ENCODE peak calls at places on chromosomes 6 and 20, in five cellular contexts. O is heart left ventricle, P is left ventricle myocardium inferior, D is cardiac muscle cell, L is uterus. U is an unnamed sample.

GRCh38 chr20:4102381-4102780 is 87.0 kb upstream of the RNF24 start:
- DNase-seq in L (no peak), P (no peak), O (no peak), D (no peak), U (no peak)

GRCh38 chr6:157592566-157592965 is 211.6 kb downstream of the ZDHHC14 start:
- DNase-seq in L (no peak), O (no peak), P (no peak), D (no peak), U (no peak)

GRCh38 chr6:93721386-93722048 is 302.2 kb upstream of the EPHA7 start:
- DNase-seq in D (peak), L (no peak), P (no peak), O (no peak), U (peak)

GRCh38 chr20:11777387-11777786 is 140.3 kb upstream of the BTBD3 start:
- DNase-seq in D (no peak), P (no peak), L (no peak), O (no peak), U (no peak)

GRCh38 chr20:19504251-19504650 is 253.8 kb upstream of the RIN2 start:
- DNase-seq in P (no peak), O (no peak), L (no peak), D (no peak), U (no peak)

GRCh38 chr20:58480455-58481356 is 34.5 kb downstream of the APCDD1L start:
- DNase-seq in O (no peak), L (no peak), P (no peak), D (no peak), U (no peak)

GRCh38 chr6:4346659-4347333 is 211.4 kb upstream of the ECI2 start:
- DNase-seq in P (peak), L (no peak), O (peak), D (peak), U (peak)

GRCh38 chr20:47561175-47561574 is 59.5 kb downstream of the NCOA3 start:
- DNase-seq in P (no peak), L (no peak), D (peak), O (no peak), U (peak)

GRCh38 chr20:8532169-8532568 is 400.1 kb downstream of the PLCB1 start:
- DNase-seq in P (no peak), D (no peak), O (no peak), L (no peak), U (no peak)

GRCh38 chr20:46751856-46752255 is 42.4 kb downstream of the SLC2A10 start:
- DNase-seq in P (no peak), D (no peak), O (no peak), L (no peak), U (peak)

GRCh38 chr20:58752565-58752964 is 60.0 kb downstream of the NPEPL1 start:
- DNase-seq in P (no peak), O (no peak), D (no peak), L (no peak), U (no peak)

GRCh38 chr20:10047427-10047826 is 12.6 kb downstream of the ANKEF1 start:
- DNase-seq in L (no peak), P (no peak), D (peak), O (no peak), U (no peak)

GRCh38 chr20:47727909-47728361 is 57.3 kb downstream of the SULF2 start:
- DNase-seq in D (no peak), L (no peak), O (no peak), P (no peak), U (no peak)

GRCh38 chr20:59765599-59766177 is 161.3 kb downstream of the PHACTR3 start:
- DNase-seq in L (no peak), P (no peak), O (no peak), D (no peak), U (no peak)

GRCh38 chr6:42960243-42961019 is at the start of gene GNMT:
- DNase-seq in L (peak), P (peak), O (peak), D (peak), U (no peak)

GRCh38 chr20:18288748-18289705 is 700 bp downstream of the ZNF133 start:
- DNase-seq in P (no peak), L (no peak), O (peak), D (no peak), U (peak)

GRCh38 chr20:64111841-64112641 is 4.7 kb upstream of the NPBWR2 start:
- DNase-seq in P (peak), L (no peak), D (no peak), O (no peak), U (no peak)

GRCh38 chr6:14035448-14035847 is 82.1 kb upstream of the CD83 start:
- DNase-seq in L (no peak), O (no peak), D (peak), P (no peak), U (peak)

GRCh38 chr20:35274172-35275092 is 3.5 kb downstream of the MMP24OS start:
- DNase-seq in D (no peak), O (no peak), L (no peak), P (no peak), U (no peak)

GRCh38 chr6:25026723-25027122 is 91.0 kb upstream of the RIPOR2 start:
- DNase-seq in D (no peak), O (no peak), P (no peak), L (no peak), U (no peak)

GRCh38 chr6:168166627-168167026 is 87.6 kb upstream of the FRMD1 start:
- DNase-seq in P (no peak), O (no peak), L (no peak), D (no peak), U (no peak)

DNA sequence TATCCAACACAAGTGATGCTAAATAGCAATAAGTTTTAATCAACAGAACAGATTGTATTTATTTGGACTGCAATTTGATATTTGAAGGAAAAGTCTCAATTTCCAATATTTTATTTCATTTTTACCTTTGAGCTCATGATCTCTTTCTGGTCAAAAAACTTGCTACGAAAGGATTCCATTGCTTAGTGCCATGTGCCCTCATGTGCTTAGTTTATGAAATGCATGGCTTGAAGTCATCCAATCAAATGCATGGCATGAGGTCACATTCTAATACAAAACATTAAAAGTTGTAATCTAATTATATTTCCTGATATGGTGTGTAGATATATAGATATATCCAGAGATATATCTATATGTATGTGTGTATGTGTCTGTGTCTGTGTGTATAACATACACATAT is 321.2 kb upstream of the ADGRB3 start:
- DNase-seq in D (peak), L (no peak), O (no peak), P (no peak), U (peak)
- TF ChIP-seq CTCF in D (peak), L (no peak), O (no peak), P (no peak), U (peak)

GRCh38 chr6:54817834-54818233 is 28.7 kb upstream of the FAM83B start:
- DNase-seq in D (no peak), O (no peak), P (no peak), L (no peak), U (no peak)
- H3K4me3 ChIP-seq in D (no peak), O (no peak), P (no peak), L (no peak), U (no peak)

DNA sequence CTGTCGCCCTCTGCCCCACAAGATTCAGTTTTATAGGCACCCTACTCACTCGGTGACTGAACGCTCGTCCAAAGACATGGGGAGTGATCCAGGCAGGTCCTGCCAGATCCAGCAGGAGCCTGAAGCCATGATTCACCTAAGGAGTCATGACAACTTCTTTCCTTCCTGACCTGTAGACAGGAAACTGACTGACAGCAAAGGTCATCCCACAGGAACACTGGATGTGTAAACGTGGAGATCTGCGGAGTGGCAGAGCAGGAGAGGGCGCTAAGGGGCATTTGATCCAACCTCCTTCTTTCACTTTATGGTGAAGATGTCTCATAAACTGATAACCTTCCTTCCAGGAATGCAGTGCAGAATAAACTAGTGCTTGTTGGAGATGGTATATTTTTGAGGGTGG is 192.2 kb downstream of the GJA10 start:
- DNase-seq in O (no peak), D (no peak), P (no peak), L (peak), U (no peak)
- TF ChIP-seq CTCF in O (no peak), D (no peak), P (no peak), L (no peak), U (no peak)

DNA sequence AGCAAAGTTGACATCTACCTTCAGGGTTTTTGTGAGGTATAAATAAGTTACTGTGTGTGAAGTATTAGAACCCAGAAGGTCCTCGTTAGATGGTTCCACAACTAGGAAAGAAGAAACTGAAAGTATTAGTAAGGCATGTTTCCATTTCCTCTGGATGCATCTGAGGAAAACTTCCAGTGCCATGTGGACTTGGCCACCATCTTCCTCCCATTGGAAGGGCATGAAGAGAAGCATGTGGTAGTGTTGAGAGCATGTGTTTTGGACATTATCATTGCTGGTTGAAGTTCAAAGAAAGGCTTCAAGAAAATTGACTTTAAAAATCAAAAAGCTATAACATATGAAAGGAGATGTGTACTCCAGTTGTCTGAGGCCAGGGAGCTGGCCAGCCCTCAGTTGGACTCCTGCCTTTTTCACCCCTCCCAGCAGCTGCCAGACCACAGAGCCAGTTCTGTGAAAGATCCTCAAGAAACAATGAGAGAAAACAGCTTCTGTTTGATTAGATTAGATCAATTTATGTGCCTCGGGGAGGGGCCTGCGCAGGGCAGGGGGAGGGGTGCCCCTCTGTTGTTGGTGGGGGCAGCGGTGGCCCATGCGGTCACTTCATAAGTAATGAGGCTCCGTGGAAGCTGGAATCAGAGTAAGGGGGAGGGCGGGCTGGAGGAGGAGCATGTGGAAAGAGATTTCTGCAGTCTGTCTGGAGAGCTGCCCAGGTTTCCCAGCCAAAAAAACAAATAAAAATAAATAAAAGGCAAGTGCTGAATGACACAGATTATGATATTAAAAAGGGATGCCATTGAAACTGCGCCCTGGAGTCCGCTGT is 154.0 kb downstream of the JARID2 start:
- DNase-seq in D (peak), P (peak), O (peak), L (peak), U (peak)
- H3K4me3 ChIP-seq in D (no peak), P (peak), O (no peak), L (peak), U (peak)

GRCh38 chr20:2475850-2476741 is 5.5 kb upstream of the SNRPB start:
- DNase-seq in O (no peak), D (no peak), P (no peak), L (no peak), U (no peak)

GRCh38 chr20:2480381-2480780 is 9.8 kb upstream of the SNRPB start:
- DNase-seq in L (no peak), D (no peak), P (no peak), O (no peak), U (no peak)

DNA sequence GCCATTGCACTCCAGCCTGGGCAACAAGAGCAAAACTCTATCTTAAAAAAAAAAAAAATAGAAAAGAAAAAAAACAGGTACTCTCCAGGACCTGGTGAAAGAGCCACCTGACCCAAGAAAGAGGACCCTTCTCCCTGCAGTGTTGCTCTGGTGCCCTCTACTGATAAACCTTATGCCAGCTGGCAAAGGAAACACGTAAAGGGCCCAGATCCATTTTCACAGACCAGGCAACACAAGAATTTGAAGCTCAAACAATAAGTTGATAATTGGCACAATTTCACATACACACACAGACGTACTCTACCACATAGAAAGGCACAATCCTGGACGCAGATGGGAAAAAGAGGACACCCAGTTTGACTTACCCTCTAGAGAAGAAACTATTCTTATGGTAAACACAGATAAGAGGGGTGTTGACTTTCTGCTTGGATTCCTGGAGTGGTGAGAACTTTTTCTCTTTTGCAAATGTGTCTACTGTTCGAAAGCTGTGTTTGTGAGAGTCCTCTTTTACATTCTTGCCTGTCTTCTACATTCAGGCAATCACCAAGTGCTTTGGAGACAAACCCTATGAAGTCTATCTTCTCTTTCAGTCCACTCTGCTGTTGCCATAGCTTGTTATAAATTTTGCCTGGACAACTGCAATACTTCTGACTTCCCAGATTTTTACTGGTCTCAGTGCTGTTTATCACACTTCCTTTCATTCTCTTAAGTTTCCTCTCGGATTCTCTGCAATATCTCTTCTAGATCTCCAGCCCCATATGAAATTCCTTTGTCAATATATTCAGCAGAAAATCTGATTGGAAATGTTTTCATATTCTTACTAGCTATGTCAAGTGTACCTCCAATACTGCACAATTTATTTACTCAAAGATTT is 6.4 kb upstream of the SNRPB start:
- DNase-seq in O (no peak), D (no peak), P (no peak), L (no peak), U (no peak)
- TF ChIP-seq CTCF in O (no peak), D (no peak), P (no peak), L (no peak), U (no peak)

GRCh38 chr20:7124120-7124519 is 356.6 kb downstream of the BMP2 start:
- DNase-seq in D (no peak), P (no peak), L (no peak), O (no peak), U (no peak)

GRCh38 chr20:7123457-7123856 is 356.0 kb downstream of the BMP2 start:
- DNase-seq in L (no peak), O (peak), P (no peak), D (no peak), U (no peak)
- H3K4me3 ChIP-seq in L (no peak), O (no peak), P (no peak), D (no peak), U (no peak)

U was measured in fibroblast of the aortic adventitia.